ENCODE peak calls at places on chromosomes 12 and 14, in nine cellular contexts. One of them, this sample, is unnamed.
A peak's percentile ranks its signal among the peaks of the same experiment; 100 is the strongest.

GRCh38 chr12:68507657-68508056 is 103.0 kb upstream of the RAP1B start:
- DNase-seq in pancreas: no peak
- DNase-seq in Karpas-422: no peak
- DNase-seq in naive thymus-derived CD4-positive, alpha-beta T cell: no peak
- DNase-seq in neuronal stem cell: no peak
- DNase-seq in HepG2: no peak
- DNase-seq in astrocyte: no peak
- DNase-seq in tibial nerve: no peak
- DNase-seq in cardiac muscle cell: no peak
- DNase-seq in this sample: no peak

GRCh38 chr14:103974575-103974974 is 32.2 kb upstream of the RD3L start:
- DNase-seq in pancreas: no peak
- DNase-seq in HepG2: no peak
- DNase-seq in naive thymus-derived CD4-positive, alpha-beta T cell: no peak
- DNase-seq in cardiac muscle cell: no peak
- DNase-seq in astrocyte: no peak
- DNase-seq in Karpas-422: no peak
- DNase-seq in neuronal stem cell: no peak
- DNase-seq in tibial nerve: no peak
- DNase-seq in this sample: no peak

GRCh38 chr12:48286665-48287064 is 64.1 kb downstream of the ZNF641 start:
- DNase-seq in tibial nerve: no peak
- DNase-seq in cardiac muscle cell: peak; percentile 2
- DNase-seq in astrocyte: no peak
- DNase-seq in naive thymus-derived CD4-positive, alpha-beta T cell: no peak
- DNase-seq in neuronal stem cell: no peak
- DNase-seq in pancreas: no peak
- DNase-seq in HepG2: peak; percentile 10
- DNase-seq in Karpas-422: peak; percentile 61
- DNase-seq in this sample: no peak

GRCh38 chr14:101475468-101476257 is 85.6 kb upstream of the DIO3 start:
- DNase-seq in astrocyte: peak; percentile 66
- DNase-seq in HepG2: peak; percentile 29
- DNase-seq in neuronal stem cell: no peak
- DNase-seq in pancreas: peak; percentile 74
- DNase-seq in tibial nerve: no peak
- DNase-seq in Karpas-422: no peak
- DNase-seq in naive thymus-derived CD4-positive, alpha-beta T cell: no peak
- DNase-seq in cardiac muscle cell: no peak
- DNase-seq in this sample: peak; percentile 59

GRCh38 chr14:104546021-104546491 is 33.5 kb upstream of the C14orf180 start:
- DNase-seq in tibial nerve: no peak
- DNase-seq in cardiac muscle cell: no peak
- DNase-seq in neuronal stem cell: no peak
- DNase-seq in naive thymus-derived CD4-positive, alpha-beta T cell: no peak
- DNase-seq in HepG2: no peak
- DNase-seq in pancreas: no peak
- DNase-seq in astrocyte: no peak
- DNase-seq in Karpas-422: no peak
- DNase-seq in this sample: peak; percentile 28

GRCh38 chr14:73258845-73259611 is 21.7 kb downstream of the PAPLN start:
- DNase-seq in neuronal stem cell: no peak
- DNase-seq in astrocyte: no peak
- DNase-seq in cardiac muscle cell: no peak
- DNase-seq in naive thymus-derived CD4-positive, alpha-beta T cell: no peak
- DNase-seq in HepG2: no peak
- DNase-seq in Karpas-422: no peak
- DNase-seq in pancreas: peak; percentile 61
- DNase-seq in tibial nerve: no peak
- DNase-seq in this sample: no peak

GRCh38 chr14:65361920-65362319 is 50.6 kb upstream of the FUT8 start:
- DNase-seq in neuronal stem cell: no peak
- DNase-seq in HepG2: no peak
- DNase-seq in cardiac muscle cell: peak; percentile 11
- DNase-seq in astrocyte: peak; percentile 76
- DNase-seq in pancreas: no peak
- DNase-seq in Karpas-422: no peak
- DNase-seq in naive thymus-derived CD4-positive, alpha-beta T cell: no peak
- DNase-seq in tibial nerve: no peak
- DNase-seq in this sample: peak; percentile 25

GRCh38 chr12:1912580-1913376 is 5.7 kb downstream of the CACNA2D4 start:
- DNase-seq in cardiac muscle cell: no peak
- DNase-seq in astrocyte: no peak
- DNase-seq in HepG2: no peak
- DNase-seq in tibial nerve: no peak
- DNase-seq in Karpas-422: no peak
- DNase-seq in pancreas: no peak
- DNase-seq in neuronal stem cell: no peak
- DNase-seq in naive thymus-derived CD4-positive, alpha-beta T cell: no peak
- DNase-seq in this sample: no peak

GRCh38 chr12:203074-203461 is 10.9 kb downstream of the SLC6A12 start:
- DNase-seq in cardiac muscle cell: no peak
- DNase-seq in Karpas-422: no peak
- DNase-seq in HepG2: no peak
- DNase-seq in naive thymus-derived CD4-positive, alpha-beta T cell: no peak
- DNase-seq in tibial nerve: no peak
- DNase-seq in pancreas: no peak
- DNase-seq in neuronal stem cell: no peak
- DNase-seq in astrocyte: no peak
- DNase-seq in this sample: no peak

GRCh38 chr12:5963515-5963914 is 18.5 kb upstream of the ANO2 start:
- DNase-seq in pancreas: no peak
- DNase-seq in HepG2: no peak
- DNase-seq in tibial nerve: no peak
- DNase-seq in astrocyte: no peak
- DNase-seq in cardiac muscle cell: no peak
- DNase-seq in Karpas-422: no peak
- DNase-seq in naive thymus-derived CD4-positive, alpha-beta T cell: no peak
- DNase-seq in neuronal stem cell: no peak
- DNase-seq in this sample: no peak

GRCh38 chr12:32535260-32535999 is 136.1 kb downstream of the FGD4 start:
- DNase-seq in tibial nerve: peak; percentile 57
- DNase-seq in pancreas: peak; percentile 94
- DNase-seq in neuronal stem cell: no peak
- DNase-seq in HepG2: peak; percentile 33
- DNase-seq in Karpas-422: no peak
- DNase-seq in astrocyte: peak; percentile 58
- DNase-seq in naive thymus-derived CD4-positive, alpha-beta T cell: no peak
- DNase-seq in cardiac muscle cell: peak; percentile 87
- DNase-seq in this sample: peak; percentile 81

GRCh38 chr12:102722147-102722546 is 194.9 kb downstream of the PAH start:
- DNase-seq in naive thymus-derived CD4-positive, alpha-beta T cell: no peak
- DNase-seq in HepG2: no peak
- DNase-seq in Karpas-422: no peak
- DNase-seq in tibial nerve: no peak
- DNase-seq in neuronal stem cell: no peak
- DNase-seq in cardiac muscle cell: no peak
- DNase-seq in astrocyte: no peak
- DNase-seq in pancreas: no peak
- DNase-seq in this sample: no peak

GRCh38 chr12:88970742-88971141 is 381.6 kb downstream of the DUSP6 start:
- DNase-seq in naive thymus-derived CD4-positive, alpha-beta T cell: no peak
- DNase-seq in pancreas: no peak
- DNase-seq in Karpas-422: no peak
- DNase-seq in astrocyte: no peak
- DNase-seq in neuronal stem cell: no peak
- DNase-seq in tibial nerve: no peak
- DNase-seq in HepG2: no peak
- DNase-seq in cardiac muscle cell: no peak
- DNase-seq in this sample: no peak
- H3K27me3 ChIP-seq in naive thymus-derived CD4-positive, alpha-beta T cell: no peaks in the 10 kb centered on the region
- H3K27me3 ChIP-seq in pancreas: no peaks in the 10 kb centered on the region
- H3K27me3 ChIP-seq in Karpas-422: no peaks in the 10 kb centered on the region
- H3K27me3 ChIP-seq in astrocyte: no peaks in the 10 kb centered on the region
- H3K27me3 ChIP-seq in neuronal stem cell: no peaks in the 10 kb centered on the region
- H3K27me3 ChIP-seq in tibial nerve: no peaks in the 10 kb centered on the region
- H3K27me3 ChIP-seq in HepG2: no peaks in the 10 kb centered on the region
- H3K27me3 ChIP-seq in cardiac muscle cell: no peaks in the 10 kb centered on the region
- H3K27me3 ChIP-seq in this sample: no peaks in the 10 kb centered on the region

GRCh38 chr12:79933043-79933442 is 1.9 kb downstream of the PPP1R12A start:
- DNase-seq in astrocyte: no peak
- DNase-seq in neuronal stem cell: no peak
- DNase-seq in Karpas-422: no peak
- DNase-seq in naive thymus-derived CD4-positive, alpha-beta T cell: no peak
- DNase-seq in tibial nerve: no peak
- DNase-seq in pancreas: no peak
- DNase-seq in HepG2: no peak
- DNase-seq in cardiac muscle cell: no peak
- DNase-seq in this sample: no peak
- H3K4me1 ChIP-seq in astrocyte: peaks cover 11% of the 10 kb centered on the region
- H3K4me1 ChIP-seq in neuronal stem cell: peaks cover 13% of the 10 kb centered on the region
- H3K4me1 ChIP-seq in Karpas-422: peaks cover 43% of the 10 kb centered on the region
- H3K4me1 ChIP-seq in naive thymus-derived CD4-positive, alpha-beta T cell: peaks cover 17% of the 10 kb centered on the region
- H3K4me1 ChIP-seq in tibial nerve: peaks cover 14% of the 10 kb centered on the region
- H3K4me1 ChIP-seq in pancreas: no peaks in the 10 kb centered on the region
- H3K4me1 ChIP-seq in HepG2: peaks cover 28% of the 10 kb centered on the region
- H3K4me1 ChIP-seq in cardiac muscle cell: peaks cover 9% of the 10 kb centered on the region
- H3K4me1 ChIP-seq in this sample: peaks cover 44% of the 10 kb centered on the region

GRCh38 chr12:54005853-54006699 is 2.7 kb upstream of the HOXC8 start:
- DNase-seq in Karpas-422: peak; percentile 93
- DNase-seq in tibial nerve: peak; percentile 92
- DNase-seq in HepG2: peak; percentile 73
- DNase-seq in naive thymus-derived CD4-positive, alpha-beta T cell: peak; percentile 87
- DNase-seq in cardiac muscle cell: peak; percentile 94
- DNase-seq in pancreas: peak; percentile 92
- DNase-seq in astrocyte: peak; percentile 20
- DNase-seq in neuronal stem cell: peak; percentile 94
- DNase-seq in this sample: peak; percentile 88
- H3K27me3 ChIP-seq in Karpas-422: no peaks in the 10 kb centered on the region
- H3K27me3 ChIP-seq in tibial nerve: peaks cover 46% of the 10 kb centered on the region
- H3K27me3 ChIP-seq in HepG2: peaks cover 30% of the 10 kb centered on the region
- H3K27me3 ChIP-seq in naive thymus-derived CD4-positive, alpha-beta T cell: peaks cover 77% of the 10 kb centered on the region
- H3K27me3 ChIP-seq in cardiac muscle cell: peaks cover 100% of the 10 kb centered on the region
- H3K27me3 ChIP-seq in pancreas: peaks cover 64% of the 10 kb centered on the region
- H3K27me3 ChIP-seq in astrocyte: peaks cover 91% of the 10 kb centered on the region
- H3K27me3 ChIP-seq in neuronal stem cell: peaks cover 70% of the 10 kb centered on the region
- H3K27me3 ChIP-seq in this sample: peaks cover 3% of the 10 kb centered on the region

DNA sequence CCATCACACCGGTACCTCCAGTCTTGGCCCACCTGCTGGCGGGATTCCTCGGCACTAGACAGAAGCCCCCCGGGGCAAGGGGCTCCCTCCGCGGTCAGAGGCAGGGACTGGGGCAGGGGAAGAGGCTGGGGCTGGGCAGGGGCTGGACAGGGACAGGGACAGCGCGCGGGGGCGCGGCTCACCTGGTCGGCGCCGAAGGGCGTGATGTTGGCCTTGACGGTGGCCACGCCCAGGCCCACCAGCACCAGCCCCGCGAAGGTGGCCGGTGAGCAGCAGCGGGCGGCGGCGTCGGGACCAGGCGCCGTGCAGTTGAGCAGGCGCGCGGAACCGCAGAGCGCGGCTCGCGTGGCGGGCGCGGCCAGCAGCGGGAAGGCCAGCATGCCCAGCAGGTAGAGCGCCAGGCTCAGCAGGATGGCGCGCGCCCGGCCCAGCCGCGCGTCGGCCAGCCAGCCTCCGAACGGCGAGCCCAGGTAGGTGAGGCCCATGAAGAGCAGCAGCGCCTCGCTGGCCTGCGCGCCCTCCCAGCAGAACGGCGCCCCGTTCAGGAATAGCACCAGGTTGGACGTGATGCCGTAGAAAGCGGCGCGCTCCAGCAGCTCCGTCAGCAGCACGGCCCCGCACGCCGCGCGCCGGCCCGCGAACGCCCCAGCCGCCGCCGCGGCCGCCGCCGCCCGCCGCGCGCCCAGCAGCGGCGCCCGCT is 392 bp downstream of the SLC15A4 start:
- DNase-seq in pancreas: peak; percentile 79
- DNase-seq in Karpas-422: no peak
- DNase-seq in HepG2: peak; percentile 12
- DNase-seq in neuronal stem cell: no peak
- DNase-seq in tibial nerve: no peak
- DNase-seq in astrocyte: peak; percentile 30
- DNase-seq in cardiac muscle cell: peak; percentile 54
- DNase-seq in naive thymus-derived CD4-positive, alpha-beta T cell: peak; percentile 38
- DNase-seq in this sample: no peak
- H3K4me1 ChIP-seq in pancreas: peaks cover 7% of the 10 kb centered on the region
- H3K4me1 ChIP-seq in Karpas-422: peaks cover 53% of the 10 kb centered on the region
- H3K4me1 ChIP-seq in HepG2: peaks cover 46% of the 10 kb centered on the region
- H3K4me1 ChIP-seq in neuronal stem cell: peaks cover 2% of the 10 kb centered on the region
- H3K4me1 ChIP-seq in tibial nerve: peaks cover 29% of the 10 kb centered on the region
- H3K4me1 ChIP-seq in astrocyte: peaks cover 14% of the 10 kb centered on the region
- H3K4me1 ChIP-seq in cardiac muscle cell: peaks cover 8% of the 10 kb centered on the region
- H3K4me1 ChIP-seq in naive thymus-derived CD4-positive, alpha-beta T cell: peaks cover 21% of the 10 kb centered on the region
- H3K4me1 ChIP-seq in this sample: peaks cover 41% of the 10 kb centered on the region

GRCh38 chr14:64215978-64216377 is 78.2 kb downstream of the ESR2 start:
- DNase-seq in cardiac muscle cell: no peak
- DNase-seq in Karpas-422: peak; percentile 96
- DNase-seq in HepG2: no peak
- DNase-seq in naive thymus-derived CD4-positive, alpha-beta T cell: no peak
- DNase-seq in tibial nerve: no peak
- DNase-seq in neuronal stem cell: no peak
- DNase-seq in astrocyte: no peak
- DNase-seq in pancreas: no peak
- DNase-seq in this sample: no peak
- H3K27me3 ChIP-seq in cardiac muscle cell: no peaks in the 10 kb centered on the region
- H3K27me3 ChIP-seq in Karpas-422: no peaks in the 10 kb centered on the region
- H3K27me3 ChIP-seq in HepG2: no peaks in the 10 kb centered on the region
- H3K27me3 ChIP-seq in naive thymus-derived CD4-positive, alpha-beta T cell: no peaks in the 10 kb centered on the region
- H3K27me3 ChIP-seq in tibial nerve: no peaks in the 10 kb centered on the region
- H3K27me3 ChIP-seq in neuronal stem cell: no peaks in the 10 kb centered on the region
- H3K27me3 ChIP-seq in astrocyte: no peaks in the 10 kb centered on the region
- H3K27me3 ChIP-seq in pancreas: no peaks in the 10 kb centered on the region
- H3K27me3 ChIP-seq in this sample: no peaks in the 10 kb centered on the region

DNA sequence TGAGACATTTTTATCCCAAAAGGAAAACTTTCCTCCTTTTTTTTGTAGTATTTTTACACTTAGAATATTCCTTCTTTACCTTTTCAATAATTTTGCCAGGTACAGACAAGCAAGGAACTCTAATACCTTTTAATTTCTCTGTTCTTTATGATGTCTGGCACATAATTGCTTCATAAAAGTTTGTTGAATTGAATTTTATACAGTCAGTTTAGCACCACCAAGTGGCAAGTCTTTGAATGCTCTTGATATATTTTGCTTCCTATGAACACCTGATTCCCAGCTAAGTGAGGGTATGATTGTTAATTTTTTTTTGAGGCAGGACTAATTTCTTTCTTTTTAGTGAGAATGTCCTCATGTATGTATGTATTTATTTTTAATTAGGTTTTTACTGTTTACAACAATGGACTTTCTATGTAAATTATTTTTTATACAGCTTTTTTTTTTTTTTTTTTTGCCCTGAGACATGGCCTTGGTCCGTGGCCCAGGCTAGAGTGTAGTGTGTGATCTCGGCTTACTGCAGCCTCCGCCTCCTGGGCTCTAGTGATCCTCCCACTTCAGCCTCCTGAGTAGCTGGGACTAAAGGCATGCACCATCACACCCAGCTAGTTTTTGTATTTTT is 6.9 kb downstream of the TBC1D15 start:
- DNase-seq in cardiac muscle cell: peak; percentile 5
- DNase-seq in tibial nerve: no peak
- DNase-seq in astrocyte: peak; percentile 6
- DNase-seq in pancreas: no peak
- DNase-seq in HepG2: peak; percentile 33
- DNase-seq in neuronal stem cell: no peak
- DNase-seq in Karpas-422: peak; percentile 74
- DNase-seq in naive thymus-derived CD4-positive, alpha-beta T cell: no peak
- DNase-seq in this sample: no peak
- H3K4me1 ChIP-seq in cardiac muscle cell: no peaks in the 10 kb centered on the region
- H3K4me1 ChIP-seq in tibial nerve: peaks cover 5% of the 10 kb centered on the region
- H3K4me1 ChIP-seq in astrocyte: no peaks in the 10 kb centered on the region
- H3K4me1 ChIP-seq in pancreas: peaks cover 31% of the 10 kb centered on the region
- H3K4me1 ChIP-seq in HepG2: peaks cover 36% of the 10 kb centered on the region
- H3K4me1 ChIP-seq in neuronal stem cell: peaks cover 2% of the 10 kb centered on the region
- H3K4me1 ChIP-seq in Karpas-422: peaks cover 35% of the 10 kb centered on the region
- H3K4me1 ChIP-seq in naive thymus-derived CD4-positive, alpha-beta T cell: peaks cover 15% of the 10 kb centered on the region
- H3K4me1 ChIP-seq in this sample: peaks cover 62% of the 10 kb centered on the region

GRCh38 chr12:72276212-72276865 is 4.2 kb downstream of the TRHDE start:
- DNase-seq in cardiac muscle cell: no peak
- DNase-seq in naive thymus-derived CD4-positive, alpha-beta T cell: no peak
- DNase-seq in pancreas: no peak
- DNase-seq in tibial nerve: no peak
- DNase-seq in astrocyte: no peak
- DNase-seq in Karpas-422: no peak
- DNase-seq in HepG2: no peak
- DNase-seq in neuronal stem cell: no peak
- DNase-seq in this sample: no peak
- H3K27me3 ChIP-seq in cardiac muscle cell: peaks cover 59% of the 10 kb centered on the region
- H3K27me3 ChIP-seq in naive thymus-derived CD4-positive, alpha-beta T cell: no peaks in the 10 kb centered on the region
- H3K27me3 ChIP-seq in pancreas: no peaks in the 10 kb centered on the region
- H3K27me3 ChIP-seq in tibial nerve: peaks cover 41% of the 10 kb centered on the region
- H3K27me3 ChIP-seq in astrocyte: no peaks in the 10 kb centered on the region
- H3K27me3 ChIP-seq in Karpas-422: no peaks in the 10 kb centered on the region
- H3K27me3 ChIP-seq in HepG2: peaks cover 7% of the 10 kb centered on the region
- H3K27me3 ChIP-seq in neuronal stem cell: peaks cover 11% of the 10 kb centered on the region
- H3K27me3 ChIP-seq in this sample: peaks cover 27% of the 10 kb centered on the region